ENCODE peak calls at places on chromosomes 13 and 19, in seven cellular contexts. B is CD4-positive, CD25-positive, alpha-beta regulatory T cell; U is DND-41; Q is tibial artery; R is T-helper 17 cell; Z is Peyer's patch; I is CD4-positive, alpha-beta T cell. G is an unnamed sample. For H3K9me3, the result is how much of the 10 kb centered on the place peaks cover.

GRCh38 chr13:89066868-89067466 is 1395.8 kb downstream of the SLITRK5 start:
- DNase-seq in B (peak), U (peak), Q (no peak), R (no peak), Z (no peak), I (peak), G (peak)

GRCh38 chr19:50358483-50359431 is 6.7 kb downstream of the NAPSA start:
- DNase-seq in B (peak), U (peak), Q (peak), R (peak), Z (peak), I (peak), G (no peak)

GRCh38 chr13:36353001-36353400 is 6.8 kb upstream of the SPART start:
- DNase-seq in B (no peak), U (no peak), Q (no peak), R (no peak), Z (no peak), I (no peak), G (no peak)

GRCh38 chr19:38394488-38394887 is 6.0 kb downstream of the SPRED3 start:
- DNase-seq in B (peak), U (no peak), Q (no peak), R (peak), Z (no peak), I (peak), G (no peak)

GRCh38 chr13:26425439-26426358 is 131.8 kb upstream of the WASF3 start:
- DNase-seq in B (no peak), U (no peak), Q (no peak), R (no peak), Z (no peak), I (no peak), G (no peak)

GRCh38 chr13:41463823-41464602 is 6.7 kb downstream of the RGCC start:
- DNase-seq in B (peak), U (no peak), Q (no peak), R (peak), Z (peak), I (peak), G (no peak)

GRCh38 chr13:27130223-27131015 is 41.2 kb downstream of the USP12 start:
- DNase-seq in B (peak), U (no peak), Q (no peak), R (no peak), Z (no peak), I (no peak), G (no peak)

GRCh38 chr19:2503521-2504109 is 27.7 kb downstream of the GADD45B start:
- DNase-seq in B (peak), U (no peak), Q (no peak), R (peak), Z (no peak), I (peak), G (no peak)

GRCh38 chr19:49811328-49811727 is 1.8 kb downstream of the FUZ start:
- DNase-seq in B (no peak), U (no peak), Q (no peak), R (no peak), Z (no peak), I (no peak), G (no peak)

DNA sequence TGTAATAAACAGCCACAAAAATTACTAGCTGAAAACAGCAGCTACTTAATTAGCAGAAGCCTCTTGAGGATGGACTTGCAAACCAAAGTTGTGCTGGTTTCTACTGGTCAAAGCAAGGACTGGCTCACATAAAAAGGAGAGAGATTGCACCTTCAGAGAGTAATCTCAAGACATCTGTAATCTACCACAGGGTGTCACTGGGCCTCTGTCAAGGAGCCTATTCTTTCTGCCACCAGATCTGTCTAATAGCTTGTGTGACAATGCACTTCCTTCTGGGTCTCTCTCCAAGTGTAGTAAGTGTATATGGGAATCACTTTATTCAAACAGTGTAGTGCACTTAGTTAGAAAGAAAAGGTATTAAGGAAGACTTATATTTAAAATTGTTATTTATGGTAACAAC is 24.4 kb upstream of the ZNF561 start:
- DNase-seq in B (no peak), U (no peak), Q (no peak), R (no peak), Z (no peak), I (no peak), G (no peak)
- H3K9me3 ChIP-seq in B (under half), U (under half), Q (under half), R (under half), Z (under half), I (under half), G (under half)

DNA sequence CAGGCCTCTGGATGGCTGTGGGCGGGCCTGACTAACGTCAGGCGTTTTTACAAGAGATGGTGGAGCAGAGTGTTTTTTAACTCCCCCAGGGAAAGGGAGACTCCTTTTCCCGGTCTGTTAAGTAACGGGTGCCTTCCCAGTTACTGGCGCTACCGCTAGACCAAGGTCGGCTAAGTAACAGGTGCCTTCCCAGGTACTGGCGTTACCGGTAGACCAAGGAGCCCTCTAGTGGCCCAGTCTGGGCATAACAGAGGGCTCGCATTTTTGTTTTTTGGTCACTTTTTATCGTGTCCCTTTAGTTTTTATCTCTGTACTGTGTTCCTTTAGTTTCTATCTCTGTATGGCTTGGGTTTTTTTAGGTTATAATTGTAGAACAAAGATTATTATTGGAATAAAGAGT is 10.0 kb downstream of the ZNF383 start:
- DNase-seq in B (peak), U (peak), Q (no peak), R (no peak), Z (no peak), I (no peak), G (peak)
- H3K9me3 ChIP-seq in B (half or more), U (under half), Q (under half), R (under half), Z (under half), I (half or more), G (under half)

GRCh38 chr19:54104998-54105715 is 2.5 kb downstream of the NDUFA3 start:
- DNase-seq in B (no peak), U (no peak), Q (no peak), R (no peak), Z (no peak), I (no peak), G (no peak)
- H3K9me3 ChIP-seq in B (under half), U (under half), Q (under half), R (under half), Z (under half), I (under half), G (under half)

DNA sequence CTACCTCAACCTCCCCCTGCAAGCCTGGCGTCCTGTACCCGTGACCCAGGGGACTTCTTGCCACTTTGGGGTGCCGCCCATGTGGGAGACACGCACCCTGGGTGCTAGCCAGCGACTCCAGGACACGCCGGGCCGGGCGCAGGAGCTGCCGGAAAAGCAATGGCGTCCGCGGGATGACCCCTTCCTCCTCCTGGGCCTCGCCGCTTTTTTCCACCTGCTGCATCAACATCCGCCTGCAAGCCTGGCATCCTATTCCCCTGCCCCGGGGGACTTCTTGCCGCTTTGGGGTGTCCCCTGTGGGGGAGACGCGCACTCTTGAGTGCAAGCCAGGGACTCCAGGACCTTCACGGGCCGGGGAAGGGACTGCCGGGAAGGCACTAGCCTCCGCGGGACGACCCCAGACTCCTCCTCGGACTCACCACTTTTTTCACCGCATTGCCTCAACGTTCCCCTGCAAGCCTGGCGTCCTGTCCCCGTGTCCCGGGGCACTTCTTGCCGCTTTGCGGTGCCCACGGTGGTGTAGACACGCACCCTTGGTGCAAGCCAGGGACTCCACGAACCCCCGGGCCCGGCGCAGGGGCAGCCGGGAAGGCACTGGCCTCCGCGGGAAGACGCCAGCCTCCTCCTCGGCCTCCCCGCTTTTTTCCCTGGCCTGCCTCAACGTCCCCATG is 237.8 kb downstream of the TUBA3C start:
- DNase-seq in B (no peak), U (no peak), Q (peak), R (no peak), Z (no peak), I (no peak), G (no peak)
- H3K9me3 ChIP-seq in B (under half), U (under half), Q (under half), R (under half), Z (under half), I (under half), G (under half)

DNA sequence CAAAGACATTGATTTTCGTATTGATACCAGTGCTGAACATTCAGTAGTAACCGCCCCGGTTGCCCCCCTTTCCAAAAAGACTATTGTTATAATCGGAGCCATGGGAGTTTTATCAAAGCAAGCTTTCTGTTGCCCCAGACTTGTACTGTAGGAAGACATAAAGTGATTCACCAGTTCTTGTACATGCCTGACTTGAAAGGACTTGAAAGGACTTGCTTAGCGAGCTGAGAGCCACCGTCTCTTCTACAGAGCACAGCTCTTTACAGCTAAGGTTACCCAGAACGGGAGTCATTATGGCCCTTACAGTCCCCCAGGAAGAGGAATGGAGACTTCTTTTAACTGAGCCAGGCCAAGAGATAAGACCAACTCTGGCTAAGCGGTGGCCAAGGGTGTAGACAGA is 5.1 kb downstream of the ZNF816 start:
- DNase-seq in B (no peak), U (no peak), Q (no peak), R (no peak), Z (no peak), I (no peak), G (no peak)
- H3K9me3 ChIP-seq in B (half or more), U (under half), Q (under half), R (under half), Z (under half), I (half or more), G (under half)

DNA sequence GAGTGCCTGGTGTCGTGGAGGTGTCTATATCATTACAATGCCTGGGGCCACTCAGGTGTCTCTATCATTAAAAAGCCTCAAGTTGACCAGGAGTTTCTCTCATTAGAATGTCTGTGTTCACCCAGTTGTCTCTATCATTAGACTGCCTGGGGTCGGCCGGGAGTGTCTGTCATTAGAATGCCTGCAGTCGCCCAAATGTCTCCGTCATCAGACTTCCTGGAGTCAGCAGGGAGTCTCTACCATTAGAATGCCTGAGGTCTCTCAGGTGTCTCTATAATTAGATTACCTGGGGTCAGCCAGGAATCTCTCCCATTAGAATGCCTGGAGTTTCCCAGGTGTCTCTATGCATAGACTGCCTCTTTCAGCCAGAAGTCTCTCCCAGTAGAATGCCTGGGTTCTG is 1477.6 kb downstream of the UQCRFS1 start:
- DNase-seq in B (no peak), U (no peak), Q (no peak), R (no peak), Z (no peak), I (no peak), G (no peak)
- H3K9me3 ChIP-seq in B (under half), U (under half), Q (under half), R (under half), Z (under half), I (under half), G (under half)

DNA sequence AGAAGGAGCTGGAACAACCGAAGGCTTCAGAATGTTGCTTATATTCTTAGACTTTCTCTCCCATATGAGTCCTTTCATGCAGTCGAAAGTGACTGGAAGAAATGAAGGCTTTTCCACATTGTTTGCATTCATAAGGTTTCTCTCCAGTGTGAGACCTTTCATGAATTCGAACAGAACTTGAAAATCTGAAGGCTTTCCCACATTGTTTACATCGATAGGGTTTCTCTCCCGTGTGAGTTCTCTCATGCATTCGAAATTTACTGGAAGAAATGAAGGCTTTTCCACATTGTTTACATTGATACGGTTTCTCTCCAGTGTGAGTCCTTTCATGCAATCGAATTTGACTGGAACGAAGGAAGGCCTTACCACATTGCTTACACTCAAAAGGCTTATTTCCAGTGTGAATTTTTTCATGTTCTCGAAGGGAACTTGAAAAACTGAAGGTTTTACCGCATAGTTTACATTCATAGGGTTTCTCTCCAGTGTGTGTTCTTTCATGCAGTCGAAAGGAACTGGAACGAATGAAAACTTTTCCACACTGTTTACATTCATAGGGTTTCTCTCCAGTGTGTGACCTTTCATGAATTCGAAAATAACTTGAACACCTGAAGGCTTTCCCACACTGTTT is 21.5 kb downstream of the ZNF14 start:
- DNase-seq in B (no peak), U (no peak), Q (no peak), R (no peak), Z (no peak), I (no peak), G (no peak)
- H3K9me3 ChIP-seq in B (half or more), U (half or more), Q (half or more), R (half or more), Z (half or more), I (half or more), G (half or more)

G was measured in Caco-2.